ENCODE peak calls at places on chromosomes 1 and 21, in six cellular contexts. I is sigmoid colon, M is H1, E is spleen, A is GM12891, N is GM12892. U is an unnamed sample.

GRCh38 chr1:53766766-53767409 is 27.9 kb upstream of the GLIS1 start:
- DNase-seq in A (no peak), N (no peak), E (no peak), I (no peak), M (no peak), U (no peak)

GRCh38 chr21:34807881-34808568 is 139.2 kb downstream of the CLIC6 start:
- DNase-seq in N (no peak), I (peak; percentile 85), E (peak; percentile 83), M (no peak), A (no peak), U (no peak)

GRCh38 chr1:58922302-58923089 is 138.6 kb upstream of the JUN start:
- DNase-seq in I (peak; percentile 91), E (no peak), N (peak; percentile 34), A (no peak), M (no peak), U (no peak)

GRCh38 chr1:163844393-163844948 is 522.7 kb downstream of the NUF2 start:
- DNase-seq in M (no peak), I (no peak), A (no peak), N (no peak), E (no peak), U (no peak)

GRCh38 chr1:76595024-76595423 is 272.3 kb upstream of the ST6GALNAC5 start:
- DNase-seq in M (no peak), N (no peak), E (no peak), I (no peak), A (no peak), U (no peak)

GRCh38 chr1:59556802-59557548 is 257.8 kb upstream of the HOOK1 start:
- DNase-seq in M (no peak), N (no peak), A (no peak), I (no peak), E (no peak), U (no peak)

GRCh38 chr1:30273021-30273325 is 450.4 kb downstream of the MATN1 start:
- DNase-seq in I (no peak), E (peak; percentile 36), N (no peak), A (no peak), M (no peak), U (no peak)

GRCh38 chr1:156655151-156655903 is 13.4 kb downstream of the BCAN start:
- DNase-seq in N (no peak), A (no peak), E (no peak), M (no peak), I (no peak), U (no peak)

GRCh38 chr1:102851616-102852015 is 256.7 kb downstream of the COL11A1 start:
- DNase-seq in E (no peak), N (no peak), I (no peak), M (no peak), A (no peak), U (no peak)

GRCh38 chr1:155168456-155169210 is 4.5 kb downstream of the KRTCAP2 start:
- DNase-seq in N (no peak), E (peak; percentile 30), M (no peak), A (no peak), I (no peak), U (peak; percentile 44)

GRCh38 chr1:42430286-42430685 is 25.5 kb downstream of the ZMYND12 start:
- DNase-seq in A (no peak), E (no peak), M (no peak), I (no peak), N (no peak), U (no peak)

GRCh38 chr1:96474985-96475743 is 246.4 kb upstream of the PTBP2 start:
- DNase-seq in A (no peak), E (no peak), N (no peak), M (peak; percentile 49), I (no peak), U (no peak)

GRCh38 chr21:19981938-19982337 is 1016.3 kb upstream of the NCAM2 start:
- DNase-seq in I (no peak), M (no peak), A (no peak), N (no peak), E (no peak), U (no peak)

GRCh38 chr1:230301820-230302219 is 124.3 kb downstream of the PGBD5 start:
- DNase-seq in I (no peak), N (no peak), E (peak; percentile 50), M (no peak), A (no peak), U (no peak)

GRCh38 chr1:53860967-53861411 is 22.9 kb upstream of the NDC1 start:
- DNase-seq in N (peak; percentile 25), A (no peak), M (no peak), E (no peak), I (no peak), U (no peak)

GRCh38 chr1:161198206-161198876 is 513 bp downstream of the ADAMTS4 start:
- DNase-seq in E (peak; percentile 77), M (no peak), I (peak; percentile 77), A (no peak), N (no peak), U (no peak)

DNA sequence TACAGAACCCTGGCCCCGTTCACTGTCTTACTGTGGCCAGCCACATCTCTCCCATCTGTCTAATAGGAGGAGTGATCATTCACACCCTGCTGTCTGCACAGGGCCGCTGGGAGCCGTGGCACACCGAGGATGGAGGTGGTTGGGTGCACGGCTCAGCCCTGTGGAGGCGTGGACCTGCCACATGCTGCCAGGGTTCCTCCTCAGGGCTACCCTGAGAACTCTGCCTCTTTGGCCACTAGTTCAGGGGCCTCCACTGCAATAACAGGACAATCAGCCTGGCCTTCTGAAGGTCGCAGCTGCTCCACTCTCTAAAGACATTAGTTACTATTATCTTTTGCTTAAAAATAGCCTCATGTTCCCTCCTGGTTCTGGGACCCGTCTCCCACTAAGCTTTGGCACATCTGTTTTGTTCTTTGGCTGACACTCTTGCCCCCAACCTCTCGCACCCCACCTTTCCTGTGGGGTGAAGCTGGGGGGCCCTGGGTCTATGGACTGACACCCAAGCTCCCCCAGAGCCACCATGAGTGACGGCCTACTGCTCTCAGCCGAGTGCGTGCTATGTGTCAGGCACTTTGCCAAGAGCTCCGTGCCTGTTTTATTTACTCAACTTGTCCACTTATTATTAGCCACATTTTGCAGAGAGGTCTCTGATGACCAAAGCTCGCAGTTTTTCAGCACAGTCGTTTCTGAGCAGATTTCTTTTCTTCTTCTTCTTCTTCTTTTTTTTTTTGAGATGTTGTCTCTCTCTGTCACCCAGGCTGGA is 66.3 kb downstream of the ARHGEF10L start:
- DNase-seq in E (no peak), N (no peak), M (no peak), I (peak; percentile 82), A (no peak), U (no peak)
- TF ChIP-seq POLR2AphosphoS5 in E (no peak), N (no peak), M (no peak), I (peak; percentile 50), A (no peak), U (no peak)

GRCh38 chr1:26317143-26317542 is 615 bp upstream of the CD52 start:
- DNase-seq in E (no peak), I (no peak), M (no peak), A (no peak), N (no peak), U (no peak)

GRCh38 chr1:26318338-26319064 is 743 bp downstream of the CD52 start:
- DNase-seq in I (peak; percentile 74), N (no peak), A (no peak), E (peak; percentile 85), M (no peak), U (peak; percentile 82)

GRCh38 chr1:26320896-26321295 is 3.1 kb downstream of the CD52 start:
- DNase-seq in E (no peak), N (no peak), I (no peak), A (no peak), M (no peak), U (no peak)

GRCh38 chr1:26315874-26316850 is 1.6 kb upstream of the CD52 start:
- DNase-seq in M (no peak), I (no peak), A (no peak), N (no peak), E (no peak), U (peak; percentile 58)

GRCh38 chr1:26317612-26318337 is at the start of gene CD52:
- DNase-seq in N (peak; percentile 76), A (peak; percentile 67), I (no peak), E (peak; percentile 87), M (no peak), U (no peak)
- TF ChIP-seq POLR2A in N (peak; percentile 81), A (peak; percentile 76), I (no peak), E (no peak), M (no peak), U (no peak)

GRCh38 chr1:170804419-170804818 is 130.9 kb upstream of the MROH9 start:
- DNase-seq in A (no peak), E (no peak), N (no peak), I (no peak), M (no peak), U (no peak)

GRCh38 chr1:170808229-170808870 is 127.0 kb upstream of the MROH9 start:
- DNase-seq in I (no peak), E (no peak), N (no peak), A (no peak), M (no peak), U (no peak)

GRCh38 chr1:170807432-170807831 is 127.9 kb upstream of the MROH9 start:
- DNase-seq in M (no peak), A (no peak), N (no peak), I (no peak), E (no peak), U (no peak)

GRCh38 chr1:170805957-170806662 is 129.2 kb upstream of the MROH9 start:
- DNase-seq in I (no peak), E (no peak), A (no peak), M (no peak), N (no peak), U (no peak)

GRCh38 chr1:170804879-170805278 is 130.5 kb upstream of the MROH9 start:
- DNase-seq in M (no peak), I (no peak), N (no peak), E (no peak), A (no peak), U (no peak)
- TF ChIP-seq POLR2AphosphoS5 in M (no peak), I (no peak), N (no peak), E (no peak), A (no peak), U (no peak)

GRCh38 chr1:115499253-115499652 is 142.5 kb upstream of the VANGL1 start:
- DNase-seq in M (no peak), A (no peak), N (no peak), I (no peak), E (no peak), U (no peak)
- TF ChIP-seq POLR2A in M (no peak), A (no peak), N (no peak), I (no peak), E (no peak), U (no peak)

DNA sequence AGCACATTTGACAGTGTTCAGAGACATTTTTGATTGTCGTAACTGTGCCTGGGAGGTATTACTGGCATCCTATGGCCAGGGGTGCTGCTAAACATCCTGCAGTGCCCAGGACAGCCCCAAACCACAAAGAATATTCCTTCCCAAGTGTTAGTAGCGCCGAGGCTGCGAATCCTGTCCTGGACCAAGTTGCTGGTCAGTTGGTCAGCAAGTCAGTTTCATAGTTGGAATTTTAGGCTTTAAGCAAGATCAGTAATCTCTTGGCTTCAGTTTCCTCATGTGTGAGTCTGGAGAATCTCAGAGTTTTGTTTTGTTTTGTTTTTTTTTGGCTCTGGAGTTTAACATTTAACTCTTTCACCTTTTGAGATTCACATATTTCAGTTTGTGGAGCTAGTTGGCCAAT is 65.0 kb downstream of the MTR start:
- DNase-seq in M (no peak), N (no peak), E (no peak), A (no peak), I (no peak), U (no peak)
- TF ChIP-seq POLR2AphosphoS5 in M (no peak), N (no peak), E (no peak), A (no peak), I (peak; percentile 38), U (no peak)